ENCODE peak calls at places on chromosome 15, in seven cellular contexts. One of them, this sample, is unnamed.
A peak's percentile ranks its signal among the peaks of the same experiment; 100 is the strongest.

GRCh38 chr15:72760590-72761260 is 22.8 kb downstream of the ADPGK start:
- DNase-seq in GF-D8: no peak
- DNase-seq in HFFc6: no peak
- DNase-seq in fibroblast of lung: no peak
- DNase-seq in glomerular endothelial cell: no peak
- DNase-seq in substantia nigra: no peak
- DNase-seq in endothelial cell: no peak
- DNase-seq in this sample: no peak

GRCh38 chr15:73982251-73982962 is 9.7 kb downstream of the STOML1 start:
- DNase-seq in HFFc6: peak; percentile 86
- DNase-seq in fibroblast of lung: peak; percentile 96
- DNase-seq in substantia nigra: peak; percentile 34
- DNase-seq in endothelial cell: no peak
- DNase-seq in glomerular endothelial cell: no peak
- DNase-seq in GF-D8: peak; percentile 83
- DNase-seq in this sample: peak; percentile 57

GRCh38 chr15:31871159-31871886 is 159.0 kb upstream of the CHRNA7 start:
- DNase-seq in HFFc6: no peak
- DNase-seq in endothelial cell: no peak
- DNase-seq in glomerular endothelial cell: no peak
- DNase-seq in substantia nigra: no peak
- DNase-seq in GF-D8: no peak
- DNase-seq in fibroblast of lung: no peak
- DNase-seq in this sample: no peak

GRCh38 chr15:96889734-96890480 is 559.4 kb downstream of the NR2F2 start:
- DNase-seq in substantia nigra: no peak
- DNase-seq in endothelial cell: no peak
- DNase-seq in GF-D8: no peak
- DNase-seq in fibroblast of lung: no peak
- DNase-seq in HFFc6: no peak
- DNase-seq in glomerular endothelial cell: no peak
- DNase-seq in this sample: no peak

GRCh38 chr15:97893988-97894387 is 66.5 kb upstream of the ARRDC4 start:
- DNase-seq in substantia nigra: no peak
- DNase-seq in HFFc6: no peak
- DNase-seq in glomerular endothelial cell: no peak
- DNase-seq in fibroblast of lung: no peak
- DNase-seq in GF-D8: no peak
- DNase-seq in endothelial cell: no peak
- DNase-seq in this sample: no peak

GRCh38 chr15:34038404-34039179 is 412 bp downstream of the AVEN start:
- DNase-seq in HFFc6: peak; percentile 57
- DNase-seq in endothelial cell: peak; percentile 69
- DNase-seq in substantia nigra: peak; percentile 68
- DNase-seq in glomerular endothelial cell: no peak
- DNase-seq in GF-D8: peak; percentile 11
- DNase-seq in fibroblast of lung: peak; percentile 80
- DNase-seq in this sample: peak; percentile 84

GRCh38 chr15:25846377-25846776 is 16.8 kb downstream of the ATP10A start:
- DNase-seq in fibroblast of lung: no peak
- DNase-seq in HFFc6: no peak
- DNase-seq in substantia nigra: no peak
- DNase-seq in endothelial cell: no peak
- DNase-seq in glomerular endothelial cell: no peak
- DNase-seq in GF-D8: no peak
- DNase-seq in this sample: no peak

GRCh38 chr15:100234158-100235029 is 107.4 kb downstream of the ADAMTS17 start:
- DNase-seq in endothelial cell: no peak
- DNase-seq in glomerular endothelial cell: no peak
- DNase-seq in substantia nigra: no peak
- DNase-seq in fibroblast of lung: peak; percentile 8
- DNase-seq in HFFc6: no peak
- DNase-seq in GF-D8: no peak
- DNase-seq in this sample: no peak

GRCh38 chr15:60731583-60732130 is 252.7 kb upstream of the ICE2 start:
- DNase-seq in fibroblast of lung: no peak
- DNase-seq in substantia nigra: no peak
- DNase-seq in GF-D8: no peak
- DNase-seq in HFFc6: no peak
- DNase-seq in endothelial cell: no peak
- DNase-seq in glomerular endothelial cell: no peak
- DNase-seq in this sample: peak; percentile 41

GRCh38 chr15:31887246-31887645 is 143.1 kb upstream of the CHRNA7 start:
- DNase-seq in endothelial cell: peak; percentile 17
- DNase-seq in HFFc6: no peak
- DNase-seq in fibroblast of lung: no peak
- DNase-seq in GF-D8: no peak
- DNase-seq in substantia nigra: no peak
- DNase-seq in glomerular endothelial cell: no peak
- DNase-seq in this sample: no peak

GRCh38 chr15:56869573-56869972 is 48.9 kb upstream of the TCF12 start:
- DNase-seq in glomerular endothelial cell: no peak
- DNase-seq in substantia nigra: no peak
- DNase-seq in endothelial cell: peak; percentile 60
- DNase-seq in fibroblast of lung: peak; percentile 7
- DNase-seq in HFFc6: no peak
- DNase-seq in GF-D8: no peak
- DNase-seq in this sample: no peak

GRCh38 chr15:39624806-39625205 is 43.9 kb downstream of the THBS1 start:
- DNase-seq in endothelial cell: no peak
- DNase-seq in HFFc6: peak; percentile 83
- DNase-seq in GF-D8: no peak
- DNase-seq in fibroblast of lung: peak; percentile 93
- DNase-seq in glomerular endothelial cell: peak; percentile 93
- DNase-seq in substantia nigra: no peak
- DNase-seq in this sample: no peak

GRCh38 chr15:85383470-85384148 is 3.2 kb downstream of the AKAP13 start:
- DNase-seq in glomerular endothelial cell: no peak
- DNase-seq in endothelial cell: no peak
- DNase-seq in substantia nigra: no peak
- DNase-seq in GF-D8: no peak
- DNase-seq in HFFc6: no peak
- DNase-seq in fibroblast of lung: no peak
- DNase-seq in this sample: no peak

GRCh38 chr15:96361309-96362000 is 31.0 kb downstream of the NR2F2 start:
- DNase-seq in substantia nigra: no peak
- DNase-seq in glomerular endothelial cell: no peak
- DNase-seq in HFFc6: no peak
- DNase-seq in endothelial cell: no peak
- DNase-seq in GF-D8: no peak
- DNase-seq in fibroblast of lung: no peak
- DNase-seq in this sample: no peak

GRCh38 chr15:49421991-49422390 is 1.1 kb upstream of the FGF7 start:
- DNase-seq in GF-D8: no peak
- DNase-seq in endothelial cell: peak; percentile 25
- DNase-seq in glomerular endothelial cell: peak; percentile 34
- DNase-seq in fibroblast of lung: peak; percentile 65
- DNase-seq in HFFc6: peak; percentile 54
- DNase-seq in substantia nigra: no peak
- DNase-seq in this sample: peak; percentile 55